ENCODE peak calls at places on chromosomes 13 and 19, in eight cellular contexts. One of them, this sample, is unnamed.

GRCh38 chr13:75621147-75621546 is 15.0 kb upstream of the LMO7 start:
- DNase-seq in CD4-positive, alpha-beta memory T cell: no peak
- DNase-seq in psoas muscle: no peak
- DNase-seq in brain microvascular endothelial cell: peak; percentile 24
- DNase-seq in small intestine: no peak
- DNase-seq in body of pancreas: no peak
- DNase-seq in upper lobe of right lung: no peak
- DNase-seq in cardiac fibroblast: peak; percentile 52
- DNase-seq in this sample: peak; percentile 71

GRCh38 chr13:94333131-94333820 is 146.2 kb downstream of the DCT start:
- DNase-seq in CD4-positive, alpha-beta memory T cell: no peak
- DNase-seq in psoas muscle: no peak
- DNase-seq in brain microvascular endothelial cell: no peak
- DNase-seq in small intestine: no peak
- DNase-seq in body of pancreas: no peak
- DNase-seq in upper lobe of right lung: no peak
- DNase-seq in cardiac fibroblast: no peak
- DNase-seq in this sample: no peak

GRCh38 chr13:94112227-94112626 is 367.3 kb downstream of the DCT start:
- DNase-seq in CD4-positive, alpha-beta memory T cell: no peak
- DNase-seq in psoas muscle: peak; percentile 16
- DNase-seq in brain microvascular endothelial cell: peak; percentile 88
- DNase-seq in small intestine: peak; percentile 78
- DNase-seq in body of pancreas: peak; percentile 34
- DNase-seq in upper lobe of right lung: no peak
- DNase-seq in cardiac fibroblast: peak; percentile 88
- DNase-seq in this sample: peak; percentile 88

GRCh38 chr13:98567140-98567539 is 9.8 kb downstream of the STK24 start:
- DNase-seq in CD4-positive, alpha-beta memory T cell: no peak
- DNase-seq in psoas muscle: no peak
- DNase-seq in brain microvascular endothelial cell: no peak
- DNase-seq in small intestine: no peak
- DNase-seq in body of pancreas: no peak
- DNase-seq in upper lobe of right lung: no peak
- DNase-seq in cardiac fibroblast: no peak
- DNase-seq in this sample: no peak

GRCh38 chr13:111395511-111396393 is 75.3 kb downstream of the TEX29 start:
- DNase-seq in CD4-positive, alpha-beta memory T cell: no peak
- DNase-seq in psoas muscle: no peak
- DNase-seq in brain microvascular endothelial cell: no peak
- DNase-seq in small intestine: no peak
- DNase-seq in body of pancreas: no peak
- DNase-seq in upper lobe of right lung: no peak
- DNase-seq in cardiac fibroblast: no peak
- DNase-seq in this sample: no peak

GRCh38 chr13:26992951-26993490 is 178.6 kb downstream of the USP12 start:
- DNase-seq in CD4-positive, alpha-beta memory T cell: no peak
- DNase-seq in psoas muscle: no peak
- DNase-seq in brain microvascular endothelial cell: no peak
- DNase-seq in small intestine: no peak
- DNase-seq in body of pancreas: no peak
- DNase-seq in upper lobe of right lung: no peak
- DNase-seq in cardiac fibroblast: no peak
- DNase-seq in this sample: no peak

GRCh38 chr13:100129605-100130004 is 40.7 kb downstream of the PCCA start:
- DNase-seq in CD4-positive, alpha-beta memory T cell: no peak
- DNase-seq in psoas muscle: no peak
- DNase-seq in brain microvascular endothelial cell: no peak
- DNase-seq in small intestine: no peak
- DNase-seq in body of pancreas: no peak
- DNase-seq in upper lobe of right lung: no peak
- DNase-seq in cardiac fibroblast: peak; percentile 18
- DNase-seq in this sample: no peak

GRCh38 chr13:80477641-80478443 is 136.9 kb upstream of the SPRY2 start:
- DNase-seq in CD4-positive, alpha-beta memory T cell: no peak
- DNase-seq in psoas muscle: no peak
- DNase-seq in brain microvascular endothelial cell: no peak
- DNase-seq in small intestine: no peak
- DNase-seq in body of pancreas: no peak
- DNase-seq in upper lobe of right lung: no peak
- DNase-seq in cardiac fibroblast: no peak
- DNase-seq in this sample: no peak

GRCh38 chr13:79631260-79631659 is 150.3 kb downstream of the NDFIP2 start:
- DNase-seq in CD4-positive, alpha-beta memory T cell: no peak
- DNase-seq in psoas muscle: no peak
- DNase-seq in brain microvascular endothelial cell: peak; percentile 33
- DNase-seq in small intestine: peak; percentile 5
- DNase-seq in body of pancreas: no peak
- DNase-seq in upper lobe of right lung: no peak
- DNase-seq in cardiac fibroblast: peak; percentile 93
- DNase-seq in this sample: peak; percentile 76

GRCh38 chr13:34189946-34190345 is 372.0 kb downstream of the RFC3 start:
- DNase-seq in CD4-positive, alpha-beta memory T cell: no peak
- DNase-seq in psoas muscle: no peak
- DNase-seq in brain microvascular endothelial cell: no peak
- DNase-seq in small intestine: no peak
- DNase-seq in body of pancreas: no peak
- DNase-seq in upper lobe of right lung: no peak
- DNase-seq in cardiac fibroblast: no peak
- DNase-seq in this sample: no peak

GRCh38 chr13:110634558-110634957 is 19.2 kb downstream of the NAXD start:
- DNase-seq in CD4-positive, alpha-beta memory T cell: no peak
- DNase-seq in psoas muscle: no peak
- DNase-seq in brain microvascular endothelial cell: peak; percentile 96
- DNase-seq in small intestine: no peak
- DNase-seq in body of pancreas: no peak
- DNase-seq in upper lobe of right lung: no peak
- DNase-seq in cardiac fibroblast: peak; percentile 53
- DNase-seq in this sample: peak; percentile 37

GRCh38 chr13:48580185-48580803 is 47.4 kb upstream of the RCBTB2 start:
- DNase-seq in CD4-positive, alpha-beta memory T cell: peak; percentile 67
- DNase-seq in psoas muscle: peak; percentile 53
- DNase-seq in brain microvascular endothelial cell: peak; percentile 53
- DNase-seq in small intestine: peak; percentile 75
- DNase-seq in body of pancreas: peak; percentile 77
- DNase-seq in upper lobe of right lung: no peak
- DNase-seq in cardiac fibroblast: peak; percentile 81
- DNase-seq in this sample: no peak

GRCh38 chr19:33865306-33865705 is 68.6 kb downstream of the KCTD15 start:
- DNase-seq in CD4-positive, alpha-beta memory T cell: no peak
- DNase-seq in psoas muscle: no peak
- DNase-seq in brain microvascular endothelial cell: no peak
- DNase-seq in small intestine: no peak
- DNase-seq in body of pancreas: no peak
- DNase-seq in upper lobe of right lung: no peak
- DNase-seq in cardiac fibroblast: no peak
- DNase-seq in this sample: no peak

GRCh38 chr13:66506979-66507378 is 723.2 kb downstream of the PCDH9 start:
- DNase-seq in CD4-positive, alpha-beta memory T cell: no peak
- DNase-seq in psoas muscle: no peak
- DNase-seq in brain microvascular endothelial cell: no peak
- DNase-seq in small intestine: no peak
- DNase-seq in body of pancreas: no peak
- DNase-seq in upper lobe of right lung: no peak
- DNase-seq in cardiac fibroblast: peak; percentile 4
- DNase-seq in this sample: no peak

GRCh38 chr19:45615795-45616708 is 14.0 kb upstream of the GPR4 start:
- DNase-seq in CD4-positive, alpha-beta memory T cell: peak; percentile 86
- DNase-seq in psoas muscle: peak; percentile 82
- DNase-seq in brain microvascular endothelial cell: peak; percentile 59
- DNase-seq in small intestine: peak; percentile 93
- DNase-seq in body of pancreas: peak; percentile 97
- DNase-seq in upper lobe of right lung: peak; percentile 83
- DNase-seq in cardiac fibroblast: peak; percentile 93
- DNase-seq in this sample: no peak

GRCh38 chr19:1307755-1308303 is 22.2 kb downstream of the EFNA2 start:
- DNase-seq in CD4-positive, alpha-beta memory T cell: no peak
- DNase-seq in psoas muscle: peak; percentile 7
- DNase-seq in brain microvascular endothelial cell: no peak
- DNase-seq in small intestine: no peak
- DNase-seq in body of pancreas: no peak
- DNase-seq in upper lobe of right lung: no peak
- DNase-seq in cardiac fibroblast: no peak
- DNase-seq in this sample: no peak

GRCh38 chr19:35775298-35776101 is at the start of gene ARHGAP33:
- DNase-seq in CD4-positive, alpha-beta memory T cell: peak; percentile 98
- DNase-seq in psoas muscle: peak; percentile 99
- DNase-seq in brain microvascular endothelial cell: peak; percentile 97
- DNase-seq in small intestine: peak; percentile 98
- DNase-seq in body of pancreas: peak; percentile 99
- DNase-seq in upper lobe of right lung: peak; percentile 100
- DNase-seq in cardiac fibroblast: peak; percentile 96
- DNase-seq in this sample: peak; percentile 67

GRCh38 chr19:35775046-35775297 is 392 bp upstream of the ARHGAP33 start:
- DNase-seq in CD4-positive, alpha-beta memory T cell: no peak
- DNase-seq in psoas muscle: no peak
- DNase-seq in brain microvascular endothelial cell: no peak
- DNase-seq in small intestine: no peak
- DNase-seq in body of pancreas: no peak
- DNase-seq in upper lobe of right lung: peak; percentile 60
- DNase-seq in cardiac fibroblast: no peak
- DNase-seq in this sample: no peak

GRCh38 chr19:35777961-35778360 is 2.6 kb downstream of the ARHGAP33 start:
- DNase-seq in CD4-positive, alpha-beta memory T cell: no peak
- DNase-seq in psoas muscle: no peak
- DNase-seq in brain microvascular endothelial cell: no peak
- DNase-seq in small intestine: no peak
- DNase-seq in body of pancreas: no peak
- DNase-seq in upper lobe of right lung: no peak
- DNase-seq in cardiac fibroblast: no peak
- DNase-seq in this sample: no peak

GRCh38 chr19:35777411-35777841 is 2.1 kb downstream of the ARHGAP33 start:
- DNase-seq in CD4-positive, alpha-beta memory T cell: peak; percentile 5
- DNase-seq in psoas muscle: no peak
- DNase-seq in brain microvascular endothelial cell: no peak
- DNase-seq in small intestine: no peak
- DNase-seq in body of pancreas: no peak
- DNase-seq in upper lobe of right lung: no peak
- DNase-seq in cardiac fibroblast: no peak
- DNase-seq in this sample: no peak

DNA sequence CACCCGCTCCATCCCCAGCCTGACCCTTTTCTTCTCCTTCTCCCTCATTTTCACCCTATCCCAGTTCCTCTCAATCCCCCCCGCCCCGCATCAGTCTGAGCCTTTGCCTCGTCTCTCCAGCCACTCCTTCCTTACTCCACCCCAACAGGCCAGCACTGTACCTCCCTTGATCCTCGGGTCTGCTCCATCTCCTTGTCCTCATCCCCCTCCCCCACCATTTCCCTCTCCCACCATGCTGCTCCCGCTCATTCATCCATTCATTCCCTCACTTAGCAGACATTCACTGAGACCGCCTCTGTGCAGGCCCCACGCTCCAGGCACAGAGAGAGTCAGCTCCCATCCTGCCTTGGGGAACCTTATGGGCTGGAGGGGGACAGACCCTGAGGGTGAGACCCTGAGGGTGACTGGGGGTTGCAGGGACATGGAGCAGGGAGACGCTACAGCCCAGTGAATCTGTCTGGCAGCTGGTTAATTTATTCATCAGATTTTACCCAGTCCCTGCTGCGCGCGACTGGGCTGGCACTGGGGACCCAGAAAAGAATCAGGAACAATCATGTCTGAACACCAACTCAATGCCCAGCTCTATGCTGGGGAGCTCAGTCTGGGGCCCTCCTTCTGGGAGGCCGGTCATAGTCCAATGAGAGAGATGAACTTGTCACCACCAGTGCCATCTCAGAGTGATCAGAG is 881 bp downstream of the ARHGAP33 start:
- DNase-seq in CD4-positive, alpha-beta memory T cell: no peak
- DNase-seq in psoas muscle: no peak
- DNase-seq in brain microvascular endothelial cell: no peak
- DNase-seq in small intestine: no peak
- DNase-seq in body of pancreas: no peak
- DNase-seq in upper lobe of right lung: no peak
- DNase-seq in cardiac fibroblast: no peak
- DNase-seq in this sample: no peak
- H3K4me3 ChIP-seq in CD4-positive, alpha-beta memory T cell: peak overlapping the region; percentile 21
- H3K4me3 ChIP-seq in psoas muscle: peak overlapping the region; percentile 95
- H3K4me3 ChIP-seq in brain microvascular endothelial cell: peak overlapping the region; percentile 68
- H3K4me3 ChIP-seq in small intestine: peak overlapping the region; percentile 76
- H3K4me3 ChIP-seq in body of pancreas: no peak overlapping the region
- H3K4me3 ChIP-seq in upper lobe of right lung: peak overlapping the region; percentile 80
- H3K4me3 ChIP-seq in cardiac fibroblast: peak overlapping the region; percentile 68
- H3K4me3 ChIP-seq in this sample: peak overlapping the region; percentile 97

GRCh38 chr13:42040730-42041016 is 7.8 kb upstream of the DGKH start:
- DNase-seq in CD4-positive, alpha-beta memory T cell: no peak
- DNase-seq in psoas muscle: no peak
- DNase-seq in brain microvascular endothelial cell: no peak
- DNase-seq in small intestine: no peak
- DNase-seq in body of pancreas: no peak
- DNase-seq in upper lobe of right lung: no peak
- DNase-seq in cardiac fibroblast: no peak
- DNase-seq in this sample: no peak

GRCh38 chr13:42036711-42037110 is 11.7 kb upstream of the DGKH start:
- DNase-seq in CD4-positive, alpha-beta memory T cell: no peak
- DNase-seq in psoas muscle: no peak
- DNase-seq in brain microvascular endothelial cell: no peak
- DNase-seq in small intestine: no peak
- DNase-seq in body of pancreas: no peak
- DNase-seq in upper lobe of right lung: no peak
- DNase-seq in cardiac fibroblast: no peak
- DNase-seq in this sample: no peak

GRCh38 chr13:42039946-42040729 is 8.3 kb upstream of the DGKH start:
- DNase-seq in CD4-positive, alpha-beta memory T cell: peak; percentile 87
- DNase-seq in psoas muscle: peak; percentile 94
- DNase-seq in brain microvascular endothelial cell: peak; percentile 78
- DNase-seq in small intestine: peak; percentile 83
- DNase-seq in body of pancreas: peak; percentile 85
- DNase-seq in upper lobe of right lung: peak; percentile 95
- DNase-seq in cardiac fibroblast: peak; percentile 94
- DNase-seq in this sample: peak; percentile 52

GRCh38 chr13:42039457-42039945 is 8.9 kb upstream of the DGKH start:
- DNase-seq in CD4-positive, alpha-beta memory T cell: peak; percentile 46
- DNase-seq in psoas muscle: no peak
- DNase-seq in brain microvascular endothelial cell: no peak
- DNase-seq in small intestine: peak; percentile 47
- DNase-seq in body of pancreas: no peak
- DNase-seq in upper lobe of right lung: no peak
- DNase-seq in cardiac fibroblast: no peak
- DNase-seq in this sample: no peak

GRCh38 chr13:42038661-42039456 is 9.6 kb upstream of the DGKH start:
- DNase-seq in CD4-positive, alpha-beta memory T cell: no peak
- DNase-seq in psoas muscle: no peak
- DNase-seq in brain microvascular endothelial cell: no peak
- DNase-seq in small intestine: no peak
- DNase-seq in body of pancreas: no peak
- DNase-seq in upper lobe of right lung: no peak
- DNase-seq in cardiac fibroblast: no peak
- DNase-seq in this sample: no peak
- H3K4me3 ChIP-seq in CD4-positive, alpha-beta memory T cell: no peak overlapping the region
- H3K4me3 ChIP-seq in psoas muscle: peak overlapping the region; percentile 81
- H3K4me3 ChIP-seq in brain microvascular endothelial cell: peak overlapping the region; percentile 79
- H3K4me3 ChIP-seq in small intestine: no peak overlapping the region
- H3K4me3 ChIP-seq in body of pancreas: no peak overlapping the region
- H3K4me3 ChIP-seq in upper lobe of right lung: no peak overlapping the region
- H3K4me3 ChIP-seq in cardiac fibroblast: peak overlapping the region; percentile 63
- H3K4me3 ChIP-seq in this sample: no peak overlapping the region

GRCh38 chr19:47258434-47258833 is 2.1 kb downstream of the CCDC9 start:
- DNase-seq in CD4-positive, alpha-beta memory T cell: no peak
- DNase-seq in psoas muscle: no peak
- DNase-seq in brain microvascular endothelial cell: no peak
- DNase-seq in small intestine: no peak
- DNase-seq in body of pancreas: no peak
- DNase-seq in upper lobe of right lung: no peak
- DNase-seq in cardiac fibroblast: no peak
- DNase-seq in this sample: no peak
- H3K4me3 ChIP-seq in CD4-positive, alpha-beta memory T cell: no peak overlapping the region
- H3K4me3 ChIP-seq in psoas muscle: peak overlapping the region; percentile 68
- H3K4me3 ChIP-seq in brain microvascular endothelial cell: peak overlapping the region; percentile 64
- H3K4me3 ChIP-seq in small intestine: no peak overlapping the region
- H3K4me3 ChIP-seq in body of pancreas: no peak overlapping the region
- H3K4me3 ChIP-seq in upper lobe of right lung: no peak overlapping the region
- H3K4me3 ChIP-seq in cardiac fibroblast: peak overlapping the region; percentile 44
- H3K4me3 ChIP-seq in this sample: peak overlapping the region; percentile 63

GRCh38 chr19:49678970-49679831 is 2.1 kb downstream of the PRMT1 start:
- DNase-seq in CD4-positive, alpha-beta memory T cell: no peak
- DNase-seq in psoas muscle: peak; percentile 71
- DNase-seq in brain microvascular endothelial cell: no peak
- DNase-seq in small intestine: no peak
- DNase-seq in body of pancreas: no peak
- DNase-seq in upper lobe of right lung: no peak
- DNase-seq in cardiac fibroblast: no peak
- DNase-seq in this sample: no peak
- H3K4me3 ChIP-seq in CD4-positive, alpha-beta memory T cell: no peak overlapping the region
- H3K4me3 ChIP-seq in psoas muscle: peak overlapping the region; percentile 95
- H3K4me3 ChIP-seq in brain microvascular endothelial cell: no peak overlapping the region
- H3K4me3 ChIP-seq in small intestine: no peak overlapping the region
- H3K4me3 ChIP-seq in body of pancreas: no peak overlapping the region
- H3K4me3 ChIP-seq in upper lobe of right lung: no peak overlapping the region
- H3K4me3 ChIP-seq in cardiac fibroblast: no peak overlapping the region
- H3K4me3 ChIP-seq in this sample: no peak overlapping the region

This sample was measured in AG09309.